ENCODE peak calls at places on chromosomes 12 and 14, in five cellular contexts. L is hepatocyte; C is adrenal gland; Y is uterus; V is CD8-positive, alpha-beta T cell. I is an unnamed sample.

GRCh38 chr14:92951912-92952471 is 29.0 kb downstream of the CHGA start:
- DNase-seq in L (peak; percentile 79), V (peak; percentile 92), Y (peak; percentile 78), C (peak; percentile 84), I (peak; percentile 83)

GRCh38 chr14:98494582-98494981 is 777.4 kb downstream of the BCL11B start:
- DNase-seq in L (no peak), Y (no peak), V (no peak), C (no peak), I (no peak)

GRCh38 chr14:102096569-102097188 is 9.8 kb upstream of the HSP90AA1 start:
- DNase-seq in Y (peak; percentile 88), L (peak; percentile 90), C (peak; percentile 85), V (peak; percentile 83), I (peak; percentile 42)

GRCh38 chr12:132523576-132524331 is 33.8 kb downstream of the FBRSL1 start:
- DNase-seq in V (peak; percentile 86), C (peak; percentile 73), Y (peak; percentile 55), L (peak; percentile 74), I (peak; percentile 71)

GRCh38 chr14:77141592-77142288 is at the start of gene ZDHHC22:
- DNase-seq in V (no peak), L (no peak), Y (no peak), C (no peak), I (no peak)

GRCh38 chr12:90024261-90024660 is 315.6 kb upstream of the ATP2B1 start:
- DNase-seq in V (no peak), C (no peak), Y (no peak), L (no peak), I (no peak)

GRCh38 chr12:34292736-34293625 is 270.7 kb downstream of the ALG10 start:
- DNase-seq in C (no peak), L (no peak), Y (peak; percentile 6), V (no peak), I (no peak)

GRCh38 chr14:49768301-49769121 is 558 bp downstream of the KLHDC2 start:
- DNase-seq in C (peak; percentile 65), V (peak; percentile 66), Y (peak; percentile 27), L (peak; percentile 80), I (peak; percentile 77)

GRCh38 chr14:21917699-21918436 is 244.2 kb upstream of the OR4E1 start:
- DNase-seq in Y (no peak), V (peak; percentile 66), L (peak; percentile 70), C (peak; percentile 26), I (peak; percentile 69)

GRCh38 chr14:100788517-100789365 is 37.2 kb upstream of the MEG3 start:
- DNase-seq in V (no peak), C (no peak), Y (no peak), L (no peak), I (no peak)

GRCh38 chr14:105400016-105400415 is 1.7 kb downstream of the TEX22 start:
- DNase-seq in L (no peak), Y (no peak), C (no peak), V (no peak), I (no peak)

GRCh38 chr14:51498411-51499227 is 153.1 kb upstream of the FRMD6 start:
- DNase-seq in V (no peak), Y (no peak), L (no peak), C (no peak), I (no peak)

GRCh38 chr14:97848351-97848980 is 1051.3 kb downstream of the VRK1 start:
- DNase-seq in Y (no peak), L (peak; percentile 48), V (peak; percentile 7), C (no peak), I (no peak)

GRCh38 chr14:94390372-94391086 is 2.1 kb upstream of the SERPINA1 start:
- DNase-seq in C (peak; percentile 38), Y (no peak), L (no peak), V (no peak), I (no peak)

GRCh38 chr12:78928200-78929074 is 63.9 kb downstream of the SYT1 start:
- DNase-seq in V (no peak), Y (no peak), C (no peak), L (no peak), I (no peak)

GRCh38 chr12:104896146-104896545 is 61.9 kb downstream of the SLC41A2 start:
- DNase-seq in Y (no peak), V (no peak), C (no peak), L (no peak), I (no peak)
- H3K4me3 ChIP-seq in Y (no peak overlapping the region), V (no peak overlapping the region), C (no peak overlapping the region), L (no peak overlapping the region), I (no peak overlapping the region)

GRCh38 chr12:52009081-52009751 is 2.5 kb downstream of the TAMALIN start:
- DNase-seq in Y (no peak), C (no peak), V (no peak), L (no peak), I (no peak)
- H3K27ac ChIP-seq in Y (peak overlapping the region; percentile 95), C (no peak overlapping the region), V (no peak overlapping the region), L (peak overlapping the region; percentile 92), I (peak overlapping the region; percentile 92)

GRCh38 chr12:25054076-25054782 is 105.3 kb upstream of the BCAT1 start:
- DNase-seq in Y (no peak), V (no peak), L (no peak), C (no peak), I (no peak)

GRCh38 chr12:25051583-25052190 is 102.8 kb upstream of the BCAT1 start:
- DNase-seq in Y (no peak), L (no peak), C (no peak), V (peak; percentile 65), I (no peak)

GRCh38 chr12:25052191-25053020 is 103.5 kb upstream of the BCAT1 start:
- DNase-seq in C (no peak), L (peak; percentile 52), Y (no peak), V (peak; percentile 83), I (peak; percentile 92)

GRCh38 chr12:25053021-25053271 is 104.0 kb upstream of the BCAT1 start:
- DNase-seq in V (no peak), Y (no peak), C (no peak), L (no peak), I (no peak)

DNA sequence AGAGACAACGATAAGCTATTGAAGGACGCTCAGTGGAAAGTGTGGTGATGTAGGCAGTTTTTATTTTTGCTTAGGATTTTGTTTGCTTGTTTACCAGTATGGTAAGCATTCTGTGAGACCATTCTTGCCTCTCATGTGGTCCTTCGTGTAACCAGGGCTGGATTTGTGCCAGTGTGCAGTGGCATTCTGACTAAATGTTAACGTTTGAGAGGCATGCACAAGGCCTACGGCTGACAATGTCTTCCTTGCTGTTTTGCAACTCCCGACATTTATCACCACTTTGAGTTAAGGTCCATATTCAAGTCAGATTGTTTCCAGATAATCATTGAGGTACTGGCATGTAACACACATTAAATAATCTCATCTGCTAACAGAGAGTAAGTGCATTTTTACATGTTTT is 102.3 kb upstream of the BCAT1 start:
- DNase-seq in C (no peak), Y (no peak), V (peak; percentile 50), L (no peak), I (no peak)
- H3K4me3 ChIP-seq in C (no peak overlapping the region), Y (no peak overlapping the region), V (peak overlapping the region; percentile 76), L (no peak overlapping the region), I (peak overlapping the region; percentile 94)

GRCh38 chr12:95815635-95816212 is 25.2 kb upstream of the NTN4 start:
- DNase-seq in Y (no peak), C (no peak), L (peak; percentile 26), V (no peak), I (no peak)
- H3K27ac ChIP-seq in Y (no peak overlapping the region), C (no peak overlapping the region), L (no peak overlapping the region), V (no peak overlapping the region), I (no peak overlapping the region)

DNA sequence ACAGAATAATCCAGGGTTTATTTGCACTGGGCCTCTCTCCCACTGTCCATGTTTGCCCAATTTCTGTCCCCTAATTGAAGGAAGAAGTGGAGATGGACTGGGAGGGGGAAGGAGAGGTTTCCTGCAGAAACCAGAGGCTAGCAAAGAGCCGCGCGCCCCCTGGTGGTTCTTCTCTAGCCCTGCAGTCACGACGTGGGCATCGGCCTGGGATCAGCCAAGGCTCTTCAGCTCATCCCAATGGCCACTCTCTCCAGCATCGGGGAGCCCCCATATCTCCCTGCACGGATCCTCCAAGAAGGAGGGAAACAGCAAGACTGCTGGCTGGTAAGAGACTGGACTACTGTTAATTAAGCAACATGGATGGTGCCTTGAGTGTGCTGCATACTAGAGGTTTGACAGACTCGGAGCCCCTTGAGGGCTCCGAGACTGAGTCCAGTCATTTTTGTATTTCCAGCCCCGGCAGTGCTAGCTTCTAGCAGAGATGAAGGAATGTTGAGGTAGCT is 18.7 kb downstream of the ZBTB39 start:
- DNase-seq in Y (peak; percentile 76), C (peak; percentile 84), V (peak; percentile 83), L (peak; percentile 90), I (peak; percentile 70)
- H3K4me3 ChIP-seq in Y (no peak overlapping the region), C (no peak overlapping the region), V (no peak overlapping the region), L (no peak overlapping the region), I (no peak overlapping the region)

GRCh38 chr12:63823040-63823439 is 21.5 kb upstream of the SRGAP1 start:
- DNase-seq in Y (no peak), V (no peak), L (no peak), C (no peak), I (no peak)

GRCh38 chr12:63826002-63826585 is 18.4 kb upstream of the SRGAP1 start:
- DNase-seq in V (no peak), Y (no peak), C (no peak), L (peak; percentile 66), I (no peak)

GRCh38 chr12:63820427-63820826 is 24.1 kb upstream of the SRGAP1 start:
- DNase-seq in C (no peak), L (no peak), Y (no peak), V (no peak), I (no peak)

GRCh38 chr12:63821781-63822251 is 22.7 kb upstream of the SRGAP1 start:
- DNase-seq in L (no peak), V (no peak), Y (peak; percentile 30), C (no peak), I (no peak)

DNA sequence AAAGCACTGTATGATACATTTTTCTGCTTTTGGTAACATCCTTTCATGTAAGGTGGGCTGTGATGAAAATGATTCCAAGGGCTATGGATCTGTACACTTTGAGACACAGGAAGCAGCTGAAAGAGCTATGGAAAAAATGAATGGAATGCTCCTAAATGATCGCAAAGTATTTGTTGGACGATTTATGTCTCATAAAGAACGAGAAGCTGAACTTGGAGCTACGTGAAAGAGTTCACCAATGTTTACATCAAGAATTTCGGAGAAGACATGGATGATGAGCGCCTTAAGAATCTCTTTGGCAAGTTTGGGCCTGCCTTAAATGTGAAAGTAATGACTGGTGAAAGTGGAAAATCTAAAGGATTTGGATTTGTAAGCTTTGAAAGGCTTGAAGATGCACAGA is 22.1 kb upstream of the SRGAP1 start:
- DNase-seq in L (no peak), V (no peak), C (no peak), Y (no peak), I (no peak)
- H3K27ac ChIP-seq in L (no peak overlapping the region), V (no peak overlapping the region), C (no peak overlapping the region), Y (no peak overlapping the region), I (no peak overlapping the region)

DNA sequence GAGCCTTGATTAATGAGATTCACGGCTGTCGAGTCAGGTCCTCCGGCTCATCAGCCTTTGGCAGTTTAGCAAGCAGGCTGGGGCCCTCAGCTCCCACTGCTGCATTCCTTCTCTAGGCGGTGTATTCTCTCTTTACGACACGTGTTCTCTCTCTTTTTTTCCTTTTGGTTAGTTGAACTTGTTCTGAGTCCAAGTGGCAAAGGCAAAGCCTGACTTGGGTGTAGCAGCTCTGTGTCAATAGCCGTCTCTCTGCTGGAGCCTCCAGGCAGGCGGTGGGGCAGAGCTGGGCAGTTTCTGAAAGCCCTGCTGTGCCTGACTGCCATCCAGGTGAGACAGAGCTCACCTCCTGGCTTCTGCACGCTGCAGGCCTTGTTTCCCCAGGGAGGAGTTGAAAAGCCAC is 46.6 kb downstream of the SUSD6 start:
- DNase-seq in V (no peak), C (no peak), Y (no peak), L (peak; percentile 77), I (no peak)
- H3K4me3 ChIP-seq in V (no peak overlapping the region), C (no peak overlapping the region), Y (no peak overlapping the region), L (no peak overlapping the region), I (no peak overlapping the region)

GRCh38 chr12:67173258-67173657 is 95.9 kb upstream of the CAND1 start:
- DNase-seq in L (no peak), V (no peak), C (no peak), Y (no peak), I (no peak)
- H3K27ac ChIP-seq in L (no peak overlapping the region), V (no peak overlapping the region), C (no peak overlapping the region), Y (no peak overlapping the region), I (no peak overlapping the region)